ENCODE peak calls at places on chromosome 22, in seven cellular contexts. K is COLO829; L is caudate nucleus; N is coronary artery; U is DMS 273 treated with DMSO at 0.1 percent for 48 hours; C is GM04503; Q is CD8-positive, alpha-beta T cell. J is an unnamed sample.

GRCh38 chr22:40418366-40419201 is 48.2 kb downstream of the SGSM3 start:
- DNase-seq in K (no peak), L (peak; percentile 40), N (no peak), U (peak; percentile 71), C (no peak), Q (no peak), J (no peak)

GRCh38 chr22:26481694-26482093 is 1.9 kb downstream of the HPS4 start:
- DNase-seq in K (no peak), L (no peak), N (no peak), U (no peak), C (no peak), Q (no peak), J (no peak)

GRCh38 chr22:48605856-48606255 is 1221.8 kb downstream of the BRD1 start:
- DNase-seq in K (no peak), L (no peak), N (no peak), U (no peak), C (no peak), Q (no peak), J (no peak)

GRCh38 chr22:46661221-46661851 is 41.1 kb downstream of the GRAMD4 start:
- DNase-seq in K (peak; percentile 88), L (no peak), N (no peak), U (no peak), C (no peak), Q (no peak), J (no peak)

GRCh38 chr22:21939392-21940319 is 13.0 kb downstream of the PPM1F start:
- DNase-seq in K (no peak), L (no peak), N (no peak), U (no peak), C (no peak), Q (no peak), J (no peak)

GRCh38 chr22:37639771-37640590 is 512 bp downstream of the SH3BP1 start:
- DNase-seq in K (no peak), L (no peak), N (no peak), U (no peak), C (no peak), Q (no peak), J (no peak)

GRCh38 chr22:50403701-50404101 is 60.6 kb downstream of the PPP6R2 start:
- DNase-seq in K (no peak), L (no peak), N (no peak), U (no peak), C (no peak), Q (no peak), J (no peak)

GRCh38 chr22:35631597-35631996 is 14.5 kb upstream of the MB start:
- DNase-seq in K (peak; percentile 28), L (no peak), N (no peak), U (no peak), C (no peak), Q (no peak), J (no peak)

GRCh38 chr22:19490628-19491230 is 11.0 kb downstream of the CDC45 start:
- DNase-seq in K (no peak), L (no peak), N (no peak), U (no peak), C (no peak), Q (no peak), J (no peak)

GRCh38 chr22:20802452-20802851 is 28.5 kb downstream of the SERPIND1 start:
- DNase-seq in K (no peak), L (no peak), N (no peak), U (no peak), C (no peak), Q (no peak), J (no peak)

GRCh38 chr22:24772493-24773220 is 1.9 kb downstream of the PIWIL3 start:
- DNase-seq in K (peak; percentile 57), L (no peak), N (no peak), U (peak; percentile 25), C (peak; percentile 4), Q (no peak), J (no peak)

GRCh38 chr22:49244466-49245420 is 582.9 kb downstream of the BRD1 start:
- DNase-seq in K (no peak), L (no peak), N (peak; percentile 49), U (no peak), C (no peak), Q (no peak), J (no peak)

GRCh38 chr22:42604403-42604802 is 10.3 kb downstream of the POLDIP3 start:
- DNase-seq in K (no peak), L (no peak), N (no peak), U (no peak), C (no peak), Q (no peak), J (no peak)

GRCh38 chr22:41885576-41885975 is 29.3 kb downstream of the SHISA8 start:
- DNase-seq in K (no peak), L (no peak), N (no peak), U (no peak), C (no peak), Q (no peak), J (no peak)

GRCh38 chr22:46538816-46539163 is 1.4 kb upstream of the CELSR1 start:
- DNase-seq in K (peak; percentile 73), L (no peak), N (no peak), U (no peak), C (no peak), Q (no peak), J (no peak)

GRCh38 chr22:39520874-39521857 is 804 bp downstream of the ATF4 start:
- DNase-seq in K (peak; percentile 80), L (peak; percentile 33), N (peak; percentile 91), U (no peak), C (no peak), Q (peak; percentile 61), J (peak; percentile 80)

GRCh38 chr22:30333707-30334087 is 7.0 kb upstream of the TBC1D10A start:
- DNase-seq in K (no peak), L (no peak), N (no peak), U (no peak), C (no peak), Q (no peak), J (no peak)

GRCh38 chr22:21100149-21101032 is 54.6 kb downstream of the LRRC74B start:
- DNase-seq in K (no peak), L (no peak), N (no peak), U (no peak), C (no peak), Q (no peak), J (no peak)

GRCh38 chr22:27495325-27495724 is 306.2 kb downstream of the MN1 start:
- DNase-seq in K (no peak), L (no peak), N (no peak), U (no peak), C (no peak), Q (no peak), J (no peak)

GRCh38 chr22:42270178-42270511 is 308 bp downstream of the TCF20 start:
- DNase-seq in K (no peak), L (no peak), N (no peak), U (no peak), C (no peak), Q (no peak), J (no peak)

GRCh38 chr22:25747245-25747944 is 5.4 kb downstream of the MYO18B start:
- DNase-seq in K (peak; percentile 21), L (no peak), N (peak; percentile 94), U (no peak), C (peak; percentile 92), Q (no peak), J (peak; percentile 79)

GRCh38 chr22:47165998-47166397 is 403.5 kb downstream of the TBC1D22A start:
- DNase-seq in K (no peak), L (no peak), N (peak; percentile 26), U (no peak), C (no peak), Q (no peak), J (no peak)

GRCh38 chr22:41983516-41983915 is 14.3 kb downstream of the SEPTIN3 start:
- DNase-seq in K (peak; percentile 64), L (no peak), N (no peak), U (no peak), C (peak; percentile 65), Q (no peak), J (no peak)

GRCh38 chr22:44181033-44181911 is 547 bp downstream of the PARVG start:
- DNase-seq in K (peak; percentile 23), L (no peak), N (no peak), U (no peak), C (no peak), Q (peak; percentile 53), J (no peak)

GRCh38 chr22:19040581-19041402 is 81.4 kb downstream of the DGCR2 start:
- DNase-seq in K (no peak), L (no peak), N (no peak), U (no peak), C (no peak), Q (no peak), J (no peak)

GRCh38 chr22:37281646-37282384 is 493 bp upstream of the CYTH4 start:
- DNase-seq in K (no peak), L (no peak), N (no peak), U (no peak), C (no peak), Q (no peak), J (no peak)

GRCh38 chr22:43296279-43296902 is 46.8 kb downstream of the SCUBE1 start:
- DNase-seq in K (no peak), L (no peak), N (no peak), U (no peak), C (no peak), Q (no peak), J (no peak)

GRCh38 chr22:43126506-43127165 is 16.1 kb downstream of the BIK start:
- DNase-seq in K (no peak), L (no peak), N (no peak), U (no peak), C (peak; percentile 43), Q (no peak), J (no peak)

GRCh38 chr22:33451851-33452469 is 393.8 kb upstream of the SYN3 start:
- DNase-seq in K (no peak), L (no peak), N (no peak), U (no peak), C (no peak), Q (no peak), J (no peak)

GRCh38 chr22:22884888-22885840 is 2.5 kb upstream of the IGLL5 start:
- DNase-seq in K (no peak), L (no peak), N (peak; percentile 66), U (no peak), C (no peak), Q (no peak), J (no peak)

GRCh38 chr22:47534150-47535133 is 772.0 kb downstream of the TBC1D22A start:
- DNase-seq in K (no peak), L (no peak), N (no peak), U (no peak), C (no peak), Q (no peak), J (no peak)

GRCh38 chr22:32617271-32617670 is 142.7 kb downstream of the FBXO7 start:
- DNase-seq in K (peak; percentile 31), L (no peak), N (no peak), U (no peak), C (no peak), Q (no peak), J (no peak)